ENCODE peak calls at places on chromosome 22, in six cellular contexts. G, E, J, O, A and I are unnamed samples.

GRCh38 chr22:44057411-44057987 is 33.4 kb downstream of the PARVB start:
- DNase-seq in G (no peak), A (no peak), E (peak), J (no peak), O (peak), I (peak)

GRCh38 chr22:46592390-46592872 is 27.8 kb upstream of the GRAMD4 start:
- DNase-seq in A (peak), E (no peak), J (peak), G (peak), O (peak), I (no peak)

GRCh38 chr22:33867118-33867863 is 53.0 kb downstream of the LARGE1 start:
- DNase-seq in E (no peak), J (no peak), A (peak), O (peak), G (no peak), I (peak)

GRCh38 chr22:45757936-45758335 is 86.3 kb downstream of the ATXN10 start:
- DNase-seq in J (no peak), E (no peak), O (no peak), A (no peak), G (no peak), I (no peak)

GRCh38 chr22:42330953-42331525 is 60.6 kb upstream of the TCF20 start:
- DNase-seq in E (no peak), J (no peak), O (no peak), A (no peak), G (no peak), I (no peak)

GRCh38 chr22:22404598-22405284 is 103.8 kb downstream of the ZNF280B start:
- DNase-seq in J (no peak), O (no peak), E (no peak), A (no peak), G (no peak), I (no peak)

GRCh38 chr22:22710719-22711531 is 66.5 kb downstream of the GGTLC2 start:
- DNase-seq in G (no peak), A (peak), J (no peak), O (peak), E (peak), I (peak)

GRCh38 chr22:47126344-47126811 is 363.9 kb downstream of the TBC1D22A start:
- DNase-seq in J (no peak), G (no peak), O (no peak), E (no peak), A (no peak), I (no peak)

GRCh38 chr22:46446799-46447198 is 90.6 kb downstream of the CELSR1 start:
- DNase-seq in O (peak), A (peak), E (no peak), J (no peak), G (no peak), I (no peak)

GRCh38 chr22:46738961-46739870 is 1.2 kb upstream of the CERK start:
- DNase-seq in O (peak), J (no peak), G (peak), A (peak), E (peak), I (peak)

GRCh38 chr22:44309137-44309536 is 3.6 kb downstream of the SHISAL1 start:
- DNase-seq in G (peak), J (peak), A (peak), O (peak), E (peak), I (peak)

GRCh38 chr22:23071163-23072034 is 1.1 kb downstream of the GNAZ start:
- DNase-seq in J (no peak), E (no peak), A (no peak), G (no peak), O (no peak), I (no peak)

GRCh38 chr22:46067159-46068111 is 82.9 kb upstream of the PPARA start:
- DNase-seq in G (peak), A (no peak), O (no peak), E (peak), J (peak), I (peak)

GRCh38 chr22:42962295-42963230 is 52.4 kb downstream of the PACSIN2 start:
- DNase-seq in G (no peak), O (no peak), A (peak), J (peak), E (no peak), I (peak)

GRCh38 chr22:31210830-31211503 is 1.1 kb upstream of the LIMK2 start:
- DNase-seq in O (no peak), E (peak), J (no peak), A (no peak), G (no peak), I (no peak)

GRCh38 chr22:48222742-48223487 is 1460.5 kb downstream of the TBC1D22A start:
- DNase-seq in J (no peak), A (no peak), E (no peak), G (no peak), O (no peak), I (no peak)

GRCh38 chr22:22037740-22038139 is 55.2 kb upstream of the TOP3B start:
- DNase-seq in A (no peak), G (peak), E (no peak), J (no peak), O (peak), I (peak)

DNA sequence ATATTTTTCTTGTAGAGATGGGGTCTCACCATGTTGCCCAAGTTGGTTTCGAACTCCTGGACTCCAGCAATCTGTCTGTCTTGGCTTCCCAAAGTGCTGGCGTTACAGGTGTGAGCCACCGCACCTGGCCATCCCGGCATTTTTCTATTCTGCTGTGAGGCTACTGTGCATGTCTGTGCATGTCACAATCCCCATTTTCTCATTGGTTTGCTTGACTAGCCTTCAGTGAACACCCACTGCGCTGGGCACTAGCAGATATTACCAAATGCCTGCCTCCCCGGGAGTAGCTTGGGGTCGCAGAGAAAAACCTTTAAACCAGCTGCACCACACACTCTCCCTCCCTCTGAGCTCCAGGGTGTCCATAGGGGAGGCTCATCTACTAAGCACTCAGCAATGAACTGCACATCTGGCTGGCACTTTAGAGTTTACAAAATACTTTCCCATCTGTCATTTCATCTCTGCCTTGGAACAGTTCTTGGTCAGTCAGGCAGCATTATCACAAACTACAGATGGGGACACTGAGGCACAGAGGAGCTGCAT is 4.9 kb downstream of the CSNK1E start:
- DNase-seq in A (no peak), J (peak), O (peak), G (no peak), E (no peak), I (peak)
- H3K4me3 ChIP-seq in A (no peak), J (no peak), O (no peak), G (no peak), E (no peak), I (no peak)

GRCh38 chr22:41241133-41241676 is 474 bp upstream of the CHADL start:
- DNase-seq in A (no peak), O (no peak), E (no peak), J (no peak), G (no peak), I (no peak)

GRCh38 chr22:41243361-41243760 is 2.6 kb upstream of the CHADL start:
- DNase-seq in E (no peak), O (no peak), G (no peak), J (peak), A (no peak), I (no peak)

GRCh38 chr22:41240377-41241132 is at the start of gene CHADL:
- DNase-seq in A (no peak), O (no peak), J (no peak), E (no peak), G (no peak), I (no peak)

GRCh38 chr22:41239443-41240128 is 1.1 kb downstream of the CHADL start:
- DNase-seq in J (no peak), A (no peak), E (no peak), G (no peak), O (no peak), I (no peak)

GRCh38 chr22:41242396-41243117 is 1.8 kb upstream of the CHADL start:
- DNase-seq in O (no peak), E (no peak), J (no peak), A (no peak), G (no peak), I (peak)
- TF ChIP-seq CTCF in O (no peak), E (no peak), J (no peak), A (no peak), G (no peak), I (no peak)

GRCh38 chr22:29934596-29934995 is 51.6 kb downstream of the MTMR3 start:
- DNase-seq in E (no peak), O (no peak), A (no peak), J (no peak), G (no peak), I (no peak)

GRCh38 chr22:29938285-29938693 is 55.3 kb downstream of the MTMR3 start:
- DNase-seq in E (no peak), A (no peak), O (peak), G (no peak), J (no peak), I (no peak)

GRCh38 chr22:29932121-29932520 is 49.1 kb downstream of the MTMR3 start:
- DNase-seq in E (no peak), A (no peak), J (no peak), G (no peak), O (no peak), I (no peak)

GRCh38 chr22:29933619-29934018 is 50.6 kb downstream of the MTMR3 start:
- DNase-seq in E (no peak), O (no peak), G (no peak), A (no peak), J (no peak), I (no peak)

DNA sequence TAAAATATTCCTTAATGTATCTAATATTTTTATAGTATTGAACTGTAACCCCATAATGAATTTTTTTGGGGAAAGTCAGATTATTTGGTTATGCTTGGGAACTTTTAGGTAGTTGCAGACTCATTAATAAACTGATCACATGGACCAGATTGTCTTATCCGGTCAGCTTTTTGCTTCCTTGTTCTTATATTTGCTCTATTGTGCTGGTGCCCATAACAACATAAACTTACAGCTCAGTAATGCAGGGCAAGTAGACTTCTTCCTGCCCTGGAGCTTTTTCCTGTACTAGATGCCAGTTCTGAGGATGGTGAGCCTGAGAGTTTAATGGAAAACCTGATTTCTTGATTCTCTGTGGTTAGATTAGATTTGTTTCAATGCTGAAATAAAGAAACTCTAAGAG is 53.2 kb downstream of the MTMR3 start:
- DNase-seq in J (no peak), O (no peak), G (no peak), A (no peak), E (no peak), I (no peak)
- H3K4me3 ChIP-seq in J (no peak), O (no peak), G (no peak), A (no peak), E (no peak), I (no peak)

GRCh38 chr22:38153821-38154562 is 27.6 kb downstream of the PLA2G6 start:
- DNase-seq in O (no peak), G (no peak), A (no peak), E (no peak), J (no peak), I (no peak)
- TF ChIP-seq CTCF in O (peak), G (no peak), A (no peak), E (no peak), J (no peak), I (no peak)

GRCh38 chr22:35957589-35957988 is 71.0 kb downstream of the RBFOX2 start:
- DNase-seq in J (no peak), E (no peak), G (no peak), O (no peak), A (no peak), I (no peak)

GRCh38 chr22:35963237-35963810 is 65.3 kb downstream of the RBFOX2 start:
- DNase-seq in E (no peak), O (no peak), G (no peak), A (no peak), J (no peak), I (no peak)

GRCh38 chr22:35959121-35959800 is 69.4 kb downstream of the RBFOX2 start:
- DNase-seq in A (no peak), O (no peak), G (no peak), J (no peak), E (no peak), I (no peak)

GRCh38 chr22:35958334-35958733 is 70.3 kb downstream of the RBFOX2 start:
- DNase-seq in O (no peak), G (no peak), A (no peak), E (no peak), J (no peak), I (no peak)

GRCh38 chr22:35961480-35961902 is 67.1 kb downstream of the RBFOX2 start:
- DNase-seq in O (peak), G (peak), A (no peak), E (peak), J (no peak), I (peak)
- H3K4me3 ChIP-seq in O (peak), G (no peak), A (no peak), E (peak), J (no peak), I (no peak)

GRCh38 chr22:40112595-40112994 is 65.1 kb upstream of the TNRC6B start:
- DNase-seq in E (no peak), O (no peak), A (no peak), G (no peak), J (no peak), I (no peak)

GRCh38 chr22:40105755-40106154 is 72.0 kb upstream of the TNRC6B start:
- DNase-seq in O (no peak), G (no peak), J (no peak), E (no peak), A (no peak), I (no peak)

GRCh38 chr22:40107756-40108437 is 69.8 kb upstream of the TNRC6B start:
- DNase-seq in G (peak), E (no peak), J (peak), O (peak), A (no peak), I (peak)

GRCh38 chr22:40111451-40111850 is 66.3 kb upstream of the TNRC6B start:
- DNase-seq in A (no peak), G (no peak), O (no peak), E (no peak), J (no peak), I (no peak)

GRCh38 chr22:40107244-40107643 is 70.5 kb upstream of the TNRC6B start:
- DNase-seq in A (no peak), O (peak), J (no peak), G (no peak), E (no peak), I (peak)
- TF ChIP-seq CTCF in A (no peak), O (no peak), J (no peak), G (no peak), E (no peak), I (no peak)

DNA sequence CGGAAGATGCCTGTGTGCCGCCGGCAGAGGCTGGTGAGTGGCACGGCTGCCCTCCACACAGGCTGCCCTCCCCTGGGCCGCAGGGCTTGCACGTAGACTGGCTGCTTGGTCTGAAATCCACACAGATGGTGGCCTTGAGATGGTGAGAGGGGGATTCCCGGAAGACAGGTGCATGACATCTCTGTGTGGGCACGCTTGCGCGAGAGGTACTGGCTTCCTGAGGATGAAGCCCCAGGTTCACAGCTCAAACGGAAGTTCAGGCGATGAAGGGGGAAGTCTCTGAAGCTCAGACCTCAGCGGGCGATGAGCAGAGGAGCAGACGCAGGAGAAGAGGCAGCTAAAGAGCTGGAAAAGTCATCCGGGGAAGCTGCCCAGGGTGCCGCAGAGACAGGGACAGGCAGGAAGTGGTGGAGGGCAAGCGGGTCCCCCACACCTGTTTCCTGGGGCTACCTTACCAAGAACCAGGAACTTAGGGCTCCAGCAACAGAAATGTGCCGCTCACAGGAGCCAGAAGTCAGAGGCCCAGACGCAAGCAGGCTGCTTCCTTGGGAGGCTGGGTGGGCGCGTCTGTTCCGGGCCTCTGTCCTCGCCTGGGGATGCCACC is 7.2 kb downstream of the CRELD2 start:
- DNase-seq in O (no peak), G (no peak), J (no peak), E (no peak), A (no peak), I (no peak)
- H3K4me3 ChIP-seq in O (no peak), G (no peak), J (no peak), E (no peak), A (no peak), I (no peak)